ENCODE peak calls at places on chromosomes 13 and 19, in four cellular contexts. H is H9, C is IMR-90, E is H1. O is an unnamed sample.

GRCh38 chr19:32404939-32405430 is 585 bp upstream of the DPY19L3 start:
- DNase-seq in H (no peak), C (peak; percentile 26), E (no peak), O (no peak)

GRCh38 chr19:10952809-10953208 is 8.0 kb upstream of the SMARCA4 start:
- DNase-seq in H (no peak), E (no peak), C (no peak), O (no peak)

GRCh38 chr19:29260477-29261317 is 47.7 kb upstream of the UQCRFS1 start:
- DNase-seq in E (no peak), H (peak; percentile 69), C (peak; percentile 4), O (no peak)

GRCh38 chr19:47663911-47664771 is 49.1 kb upstream of the EHD2 start:
- DNase-seq in E (no peak), C (peak; percentile 99), H (no peak), O (peak; percentile 99)

GRCh38 chr19:16520986-16521624 is 21.1 kb downstream of the CHERP start:
- DNase-seq in C (no peak), H (no peak), E (no peak), O (no peak)

GRCh38 chr13:35891973-35892441 is 239.2 kb downstream of the DCLK1 start:
- DNase-seq in H (no peak), E (no peak), C (peak; percentile 40), O (no peak)

GRCh38 chr13:26020536-26021290 is 31.1 kb downstream of the SHISA2 start:
- DNase-seq in H (no peak), C (no peak), E (no peak), O (no peak)

GRCh38 chr19:55212447-55212846 is 3.1 kb upstream of the PTPRH start:
- DNase-seq in H (no peak), C (no peak), E (no peak), O (no peak)

GRCh38 chr13:105346141-105346766 is 1189.2 kb downstream of the EFNB2 start:
- DNase-seq in H (no peak), E (no peak), C (peak; percentile 90), O (peak; percentile 90)

DNA sequence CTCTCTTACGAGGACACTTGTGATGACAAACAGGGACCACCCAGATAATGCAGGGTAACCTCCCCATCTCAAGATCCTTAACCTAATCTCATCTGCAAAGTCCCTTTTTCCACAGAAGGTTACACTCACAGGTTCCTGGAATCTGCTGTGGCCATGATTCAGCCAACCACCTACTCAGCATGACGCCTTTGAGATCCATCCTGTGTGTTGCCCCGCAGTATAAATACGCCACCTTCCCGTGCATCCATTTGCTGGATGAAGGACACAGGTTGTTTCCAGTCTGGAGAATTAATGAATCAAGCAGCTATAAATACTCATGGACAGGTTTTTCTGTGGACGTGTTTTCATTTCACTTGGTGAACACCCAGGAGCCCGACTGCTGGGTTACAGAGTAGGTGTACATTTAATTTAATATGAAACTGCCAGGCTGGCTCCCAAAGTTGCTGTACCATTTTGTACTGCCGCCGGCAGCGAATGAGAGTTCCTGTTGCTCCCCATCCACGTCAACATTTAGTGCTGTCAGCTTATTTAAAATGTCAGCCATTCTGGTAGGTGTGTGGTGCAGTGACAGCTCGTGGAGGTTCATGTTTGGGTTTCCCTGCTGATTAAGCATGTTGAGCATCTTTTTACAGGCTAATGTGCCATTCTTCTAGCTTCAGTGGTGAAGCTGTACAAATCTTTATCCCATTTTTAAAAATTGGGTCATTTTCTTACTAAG is 40.2 kb downstream of the ELL start:
- DNase-seq in C (no peak), H (no peak), E (no peak), O (no peak)
- H3K27ac ChIP-seq in C (no peak overlapping the region), H (no peak overlapping the region), E (no peak overlapping the region), O (no peak overlapping the region)

GRCh38 chr19:46206176-46206575 is 23.4 kb upstream of the IGFL1 start:
- DNase-seq in H (no peak), C (no peak), E (no peak), O (no peak)
- H4K91ac ChIP-seq in H (no peak overlapping the region), C (no peak overlapping the region), E (peak overlapping the region; percentile 61), O (no peak overlapping the region)

GRCh38 chr13:48593551-48593950 is 60.2 kb upstream of the CYSLTR2 start:
- DNase-seq in C (no peak), E (no peak), H (no peak), O (no peak)
- H3K27ac ChIP-seq in C (no peak overlapping the region), E (no peak overlapping the region), H (no peak overlapping the region), O (no peak overlapping the region)

GRCh38 chr19:50457300-50457699 is 19.0 kb upstream of the EMC10 start:
- DNase-seq in E (no peak), C (no peak), H (no peak), O (no peak)
- H4K91ac ChIP-seq in E (no peak overlapping the region), C (no peak overlapping the region), H (no peak overlapping the region), O (no peak overlapping the region)

DNA sequence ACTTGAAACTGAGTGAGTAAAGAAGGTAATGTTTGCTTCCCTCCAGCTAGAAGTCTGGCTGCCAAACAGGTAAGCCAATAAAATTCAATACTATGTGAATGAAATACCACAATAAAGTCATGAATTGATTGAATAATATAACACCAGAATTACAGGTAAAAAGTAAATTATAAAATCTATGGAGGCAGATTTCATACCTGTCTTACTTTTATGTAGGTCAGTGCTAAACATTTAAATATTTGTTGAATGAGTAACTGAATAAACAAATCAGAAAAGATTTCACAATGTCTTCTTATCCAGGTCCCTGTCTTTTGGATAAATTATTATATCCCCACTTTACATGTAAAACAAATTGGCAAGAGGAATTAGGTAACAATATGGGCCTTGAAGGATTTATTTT is 62.7 kb downstream of the MICU2 start:
- DNase-seq in H (no peak), E (no peak), C (no peak), O (no peak)
- H3K27ac ChIP-seq in H (no peak overlapping the region), E (no peak overlapping the region), C (no peak overlapping the region), O (no peak overlapping the region)